ENCODE peak calls at places on chromosomes 11 and 22, in ten cellular contexts. C is fibroblast of lung; W is activated CD4-positive, alpha-beta T cell treated with anti-CD3 and anti-CD28 coated beads, Interleukin-2, amount 50 U/mL, for 48 hours; Q is upper lobe of right lung; D is HFF-Myc; B is LHCN-M2; U is brain microvascular endothelial cell; I is erythroblast; H is SJCRH30; M is stimulated activated CD4-positive, alpha-beta T cell treated with anti-CD3 and anti-CD28 coated beads, TNF-alpha, amount 100 ng/mL, for 1 hour. N is an unnamed sample.

GRCh38 chr22:25110846-25111578 is 88.6 kb upstream of the CRYBB3 start:
- DNase-seq in M (no peak), U (peak; percentile 80), D (peak; percentile 42), H (peak; percentile 95), C (peak; percentile 75), B (peak; percentile 88), I (peak; percentile 65), Q (peak; percentile 84), W (peak; percentile 50), N (peak; percentile 77)

GRCh38 chr11:117670443-117670842 is 126.6 kb downstream of the DSCAML1 start:
- DNase-seq in Q (no peak), B (no peak), D (no peak), I (no peak), H (no peak), M (no peak), W (no peak), C (no peak), U (no peak), N (no peak)

GRCh38 chr11:15826826-15827225 is 529.5 kb downstream of the SOX6 start:
- DNase-seq in H (peak; percentile 83), B (no peak), C (peak; percentile 22), Q (peak; percentile 67), I (peak; percentile 52), M (no peak), U (peak; percentile 17), D (no peak), W (peak; percentile 19), N (peak; percentile 67)

GRCh38 chr11:34874202-34874601 is 42.0 kb downstream of the APIP start:
- DNase-seq in U (no peak), I (no peak), H (no peak), D (no peak), B (no peak), Q (no peak), C (no peak), M (no peak), W (no peak), N (no peak)

GRCh38 chr11:47348859-47349258 is 3.6 kb downstream of the MYBPC3 start:
- DNase-seq in I (peak; percentile 52), M (no peak), C (peak; percentile 46), U (peak; percentile 31), Q (no peak), B (peak; percentile 26), D (no peak), H (peak; percentile 74), W (no peak), N (no peak)

GRCh38 chr11:78188809-78189724 is at the start of gene USP35:
- DNase-seq in C (no peak), I (no peak), W (no peak), Q (no peak), B (no peak), U (no peak), M (no peak), D (no peak), H (no peak), N (no peak)

GRCh38 chr22:39471421-39472141 is 14.8 kb downstream of the MGAT3 start:
- DNase-seq in U (peak; percentile 43), M (no peak), W (no peak), H (no peak), B (no peak), I (peak; percentile 55), C (no peak), D (no peak), Q (peak; percentile 81), N (no peak)

GRCh38 chr22:45598596-45599217 is 72.9 kb upstream of the ATXN10 start:
- DNase-seq in W (no peak), Q (no peak), H (no peak), U (no peak), B (no peak), M (no peak), D (peak; percentile 37), C (no peak), I (no peak), N (no peak)

GRCh38 chr11:35237860-35238715 is 99.1 kb downstream of the CD44 start:
- DNase-seq in U (peak; percentile 16), D (no peak), H (peak; percentile 81), C (peak; percentile 65), I (peak; percentile 86), Q (no peak), B (no peak), M (peak; percentile 13), W (peak; percentile 48), N (no peak)

GRCh38 chr11:64744544-64745218 is 739 bp upstream of the RASGRP2 start:
- DNase-seq in Q (no peak), U (no peak), D (no peak), C (no peak), W (no peak), I (no peak), H (no peak), B (no peak), M (no peak), N (no peak)

GRCh38 chr11:77039491-77040400 is 5.5 kb downstream of the B3GNT6 start:
- DNase-seq in D (no peak), W (peak; percentile 23), C (peak; percentile 42), H (no peak), B (peak; percentile 39), I (peak; percentile 73), U (peak; percentile 24), Q (peak; percentile 70), M (no peak), N (no peak)

GRCh38 chr22:17518379-17518778 is 44.9 kb upstream of the SLC25A18 start:
- DNase-seq in B (no peak), M (no peak), D (no peak), U (no peak), Q (no peak), H (peak; percentile 71), C (no peak), I (no peak), W (no peak), N (no peak)

GRCh38 chr11:9210224-9210921 is 54.8 kb downstream of the DENND5A start:
- DNase-seq in H (no peak), W (no peak), M (no peak), Q (no peak), B (no peak), I (no peak), D (no peak), C (no peak), U (no peak), N (no peak)

GRCh38 chr11:76939219-76939631 is 78.5 kb downstream of the ACER3 start:
- DNase-seq in M (no peak), W (no peak), U (no peak), I (no peak), C (no peak), H (no peak), D (no peak), Q (no peak), B (peak; percentile 2), N (no peak)

GRCh38 chr11:117096140-117096972 is 1.9 kb downstream of the SIK3 start:
- DNase-seq in C (peak; percentile 24), B (no peak), U (no peak), I (peak; percentile 74), H (peak; percentile 24), D (no peak), W (no peak), M (no peak), Q (no peak), N (no peak)

GRCh38 chr11:72244317-72245231 is 598 bp upstream of the PHOX2A start:
- DNase-seq in B (no peak), D (no peak), U (no peak), Q (peak; percentile 64), C (no peak), M (no peak), H (no peak), W (no peak), I (no peak), N (no peak)

GRCh38 chr11:30377347-30377746 is 54.4 kb downstream of the ARL14EP start:
- DNase-seq in M (no peak), C (no peak), Q (no peak), H (no peak), U (no peak), D (no peak), I (no peak), B (peak; percentile 16), W (no peak), N (no peak)

GRCh38 chr11:118928870-118929495 is 3.3 kb upstream of the BCL9L start:
- DNase-seq in D (no peak), Q (peak; percentile 80), H (peak; percentile 71), C (peak; percentile 53), I (peak; percentile 71), W (peak; percentile 56), B (no peak), M (no peak), U (no peak), N (no peak)

GRCh38 chr22:23539135-23539838 is 40.8 kb downstream of the IGLL1 start:
- DNase-seq in U (peak; percentile 72), I (peak; percentile 76), B (peak; percentile 70), C (peak; percentile 78), Q (peak; percentile 81), M (peak; percentile 33), D (peak; percentile 45), H (peak; percentile 87), W (peak; percentile 75), N (peak; percentile 92)

GRCh38 chr11:125720781-125721180 is 25.3 kb upstream of the PATE1 start:
- DNase-seq in H (no peak), U (no peak), I (no peak), C (no peak), D (no peak), B (peak; percentile 83), M (no peak), W (no peak), Q (no peak), N (no peak)

GRCh38 chr11:28383471-28383870 is 275.3 kb downstream of the METTL15 start:
- DNase-seq in B (no peak), I (no peak), W (no peak), U (peak; percentile 2), C (peak; percentile 21), Q (no peak), H (no peak), M (no peak), D (no peak), N (no peak)

GRCh38 chr11:114832532-114833125 is 154.3 kb downstream of the NXPE2 start:
- DNase-seq in I (no peak), M (no peak), D (no peak), C (no peak), U (no peak), H (no peak), Q (no peak), W (no peak), B (no peak), N (no peak)

GRCh38 chr11:2186669-2187266 is 15.2 kb upstream of the TH start:
- DNase-seq in I (peak; percentile 60), B (peak; percentile 21), Q (no peak), D (no peak), C (no peak), M (no peak), W (peak; percentile 44), H (peak; percentile 61), U (peak; percentile 18), N (no peak)

GRCh38 chr11:116234989-116235567 is 537.7 kb downstream of the BUD13 start:
- DNase-seq in B (no peak), H (no peak), C (no peak), D (no peak), U (no peak), M (no peak), Q (no peak), I (no peak), W (no peak), N (no peak)

GRCh38 chr11:76605338-76606074 is 65.0 kb downstream of the LRRC32 start:
- DNase-seq in D (no peak), U (no peak), H (no peak), M (no peak), C (no peak), W (no peak), Q (no peak), I (no peak), B (no peak), N (no peak)

GRCh38 chr22:46052801-46053562 is 76.0 kb upstream of the WNT7B start:
- DNase-seq in B (peak; percentile 74), M (no peak), Q (peak; percentile 81), W (no peak), D (no peak), I (no peak), H (peak; percentile 53), U (no peak), C (peak; percentile 61), N (peak; percentile 71)